ENCODE peak calls at places on chromosomes 6 and 20, in seven cellular contexts. N, P, H, W, J, V and O are unnamed samples.

GRCh38 chr6:13278991-13279390 is 49.3 kb downstream of the TBC1D7 start:
- DNase-seq in P (no peak), W (no peak), J (no peak), V (no peak), N (no peak), H (no peak), O (no peak)

GRCh38 chr6:118372413-118372812 is 175.7 kb upstream of the PLN start:
- DNase-seq in J (no peak), V (no peak), H (peak), N (no peak), W (no peak), P (no peak), O (no peak)

GRCh38 chr6:108969776-108970175 is 121.6 kb downstream of the ARMC2 start:
- DNase-seq in J (no peak), W (no peak), P (no peak), V (no peak), H (peak), N (no peak), O (no peak)

GRCh38 chr6:116406678-116407345 is 36.1 kb downstream of the DSE start:
- DNase-seq in P (no peak), V (no peak), N (no peak), W (peak), J (no peak), H (peak), O (no peak)

GRCh38 chr6:35050291-35050987 is 90.7 kb downstream of the TCP11 start:
- DNase-seq in W (no peak), V (peak), J (peak), P (no peak), N (no peak), H (no peak), O (no peak)

GRCh38 chr6:139939189-139939979 is 564.9 kb upstream of the CITED2 start:
- DNase-seq in P (no peak), H (no peak), W (no peak), N (no peak), V (no peak), J (no peak), O (no peak)

GRCh38 chr20:36130316-36130865 is 24.1 kb upstream of the EPB41L1 start:
- DNase-seq in P (no peak), J (no peak), V (no peak), N (no peak), H (peak), W (no peak), O (no peak)

GRCh38 chr6:105332576-105332975 is 70.3 kb downstream of the PREP start:
- DNase-seq in N (no peak), J (no peak), W (no peak), H (no peak), V (no peak), P (no peak), O (no peak)

GRCh38 chr6:142927274-142927586 is 17.7 kb downstream of the HIVEP2 start:
- DNase-seq in J (no peak), V (no peak), N (no peak), H (peak), P (no peak), W (no peak), O (no peak)

GRCh38 chr20:41309817-41310216 is 7.7 kb downstream of the ZHX3 start:
- DNase-seq in H (peak), N (no peak), J (no peak), P (no peak), W (no peak), V (no peak), O (no peak)
- TF ChIP-seq CTCF in H (no peak), N (no peak), J (no peak), P (no peak), W (no peak), V (no peak), O (no peak)

GRCh38 chr20:6829510-6830116 is 62.1 kb downstream of the BMP2 start:
- DNase-seq in W (no peak), P (no peak), N (no peak), J (no peak), H (peak), V (no peak), O (no peak)

GRCh38 chr20:6831461-6831860 is 64.0 kb downstream of the BMP2 start:
- DNase-seq in J (no peak), H (no peak), W (no peak), V (no peak), P (no peak), N (no peak), O (no peak)

GRCh38 chr20:6827472-6827871 is 60.0 kb downstream of the BMP2 start:
- DNase-seq in N (no peak), J (no peak), W (no peak), P (no peak), V (no peak), H (no peak), O (no peak)

GRCh38 chr20:6832811-6833210 is 65.3 kb downstream of the BMP2 start:
- DNase-seq in P (no peak), H (no peak), W (no peak), V (no peak), N (no peak), J (no peak), O (no peak)

DNA sequence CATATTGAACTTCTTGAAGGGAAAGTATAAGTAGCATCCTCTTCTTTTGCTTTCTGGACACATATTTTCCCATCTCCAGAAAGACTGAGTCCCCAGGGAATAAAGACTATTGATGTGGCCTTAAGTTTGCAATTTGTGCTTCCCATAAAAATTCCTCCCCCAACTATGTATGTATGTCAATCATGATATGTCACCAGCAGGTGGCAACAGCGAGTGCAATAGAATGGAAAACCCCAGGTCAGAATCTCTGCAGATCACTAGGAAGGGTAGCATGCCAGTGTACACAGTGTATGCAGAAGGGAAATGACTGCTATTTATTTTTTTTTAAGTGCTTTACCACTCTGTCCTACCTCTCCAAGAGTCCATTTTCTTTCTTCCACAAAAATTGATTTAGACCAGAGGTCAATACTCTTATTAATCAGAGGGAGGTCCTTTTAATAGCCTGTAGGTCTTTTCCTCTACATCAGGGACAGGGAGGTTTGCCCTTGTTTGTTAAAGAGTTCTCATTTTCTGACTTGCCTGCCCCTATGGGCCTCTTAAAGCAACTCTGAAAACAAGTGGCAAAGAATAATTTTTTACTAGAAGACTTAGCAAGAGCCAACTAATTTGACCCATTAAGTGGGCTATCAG is 61.4 kb downstream of the BMP2 start:
- DNase-seq in W (peak), H (peak), V (no peak), N (peak), J (no peak), P (peak), O (no peak)
- TF ChIP-seq CTCF in W (peak), H (peak), V (peak), N (peak), J (peak), P (peak), O (no peak)

GRCh38 chr6:29071831-29072723 is 15.0 kb downstream of the OR2B3 start:
- DNase-seq in P (peak), N (peak), W (peak), V (no peak), H (peak), J (no peak), O (no peak)
- TF ChIP-seq CTCF in P (peak), N (peak), W (peak), V (no peak), H (peak), J (no peak), O (no peak)

GRCh38 chr6:2469428-2469827 is 224.0 kb upstream of the GMDS start:
- DNase-seq in V (no peak), P (no peak), H (no peak), W (no peak), N (no peak), J (no peak), O (no peak)

GRCh38 chr6:2467929-2468600 is 222.7 kb upstream of the GMDS start:
- DNase-seq in H (peak), J (no peak), P (no peak), V (no peak), N (no peak), W (no peak), O (no peak)

GRCh38 chr6:2471474-2471873 is 226.1 kb upstream of the GMDS start:
- DNase-seq in N (no peak), J (no peak), P (no peak), V (no peak), H (no peak), W (no peak), O (no peak)

GRCh38 chr6:2465336-2465735 is 219.9 kb upstream of the GMDS start:
- DNase-seq in W (no peak), P (no peak), H (no peak), J (no peak), V (no peak), N (no peak), O (no peak)

GRCh38 chr6:2468601-2468955 is 223.2 kb upstream of the GMDS start:
- DNase-seq in W (no peak), N (no peak), H (peak), V (no peak), J (no peak), P (no peak), O (no peak)
- TF ChIP-seq CTCF in W (no peak), N (no peak), H (no peak), V (no peak), J (no peak), P (no peak), O (no peak)

DNA sequence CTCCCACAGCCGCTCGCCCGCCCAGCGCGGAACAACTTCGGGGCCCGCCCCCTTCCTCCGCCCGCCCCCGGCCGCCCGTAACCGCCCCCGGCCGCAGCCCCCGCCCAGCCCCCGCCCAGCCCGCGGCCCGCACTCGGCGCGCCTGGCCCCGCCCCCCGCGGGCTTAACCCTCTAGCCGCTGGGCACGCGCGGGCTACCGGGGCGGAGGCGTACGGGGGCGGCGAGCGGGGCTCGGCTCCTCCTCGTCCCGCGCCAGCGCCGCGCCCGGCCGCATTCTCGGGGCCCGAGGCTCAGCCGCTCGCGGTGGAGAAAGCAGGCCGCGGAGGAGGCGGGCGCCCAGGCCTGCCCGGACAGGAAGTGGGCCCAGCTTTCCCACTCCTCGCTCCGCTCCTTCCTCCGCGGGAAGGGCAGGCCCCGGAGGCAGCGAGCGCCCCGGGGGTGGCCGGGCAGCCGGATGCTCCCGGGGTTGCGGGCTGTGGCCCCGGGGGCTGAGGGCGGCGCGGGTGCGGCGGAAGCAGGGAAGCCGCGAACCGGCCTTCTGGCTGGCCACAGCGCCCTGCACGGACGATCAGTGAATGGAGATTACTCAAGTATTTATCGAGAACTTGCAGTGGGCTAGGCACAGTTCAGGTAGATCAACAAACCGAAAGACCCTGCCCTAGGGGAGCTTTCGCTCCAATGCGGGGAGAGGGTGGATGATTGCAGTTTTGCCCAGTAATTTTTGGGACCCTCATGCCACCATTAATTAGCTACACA is at the start of gene TRAM2:
- DNase-seq in V (peak), N (peak), H (peak), W (peak), P (peak), J (peak), O (peak)
- TF ChIP-seq CTCF in V (peak), N (no peak), H (no peak), W (peak), P (no peak), J (no peak), O (no peak)

GRCh38 chr6:10412165-10412947 is 2.5 kb downstream of the TFAP2A start:
- DNase-seq in H (peak), J (no peak), N (no peak), V (peak), W (no peak), P (no peak), O (no peak)

GRCh38 chr6:10414766-10415592 is at the start of gene TFAP2A:
- DNase-seq in W (peak), H (peak), J (no peak), V (no peak), N (no peak), P (no peak), O (no peak)

GRCh38 chr6:10413850-10414765 is 766 bp downstream of the TFAP2A start:
- DNase-seq in J (no peak), P (no peak), H (no peak), N (no peak), W (peak), V (no peak), O (no peak)

GRCh38 chr6:10411915-10412164 is 3.0 kb downstream of the TFAP2A start:
- DNase-seq in J (no peak), H (no peak), P (no peak), W (no peak), V (no peak), N (no peak), O (no peak)

DNA sequence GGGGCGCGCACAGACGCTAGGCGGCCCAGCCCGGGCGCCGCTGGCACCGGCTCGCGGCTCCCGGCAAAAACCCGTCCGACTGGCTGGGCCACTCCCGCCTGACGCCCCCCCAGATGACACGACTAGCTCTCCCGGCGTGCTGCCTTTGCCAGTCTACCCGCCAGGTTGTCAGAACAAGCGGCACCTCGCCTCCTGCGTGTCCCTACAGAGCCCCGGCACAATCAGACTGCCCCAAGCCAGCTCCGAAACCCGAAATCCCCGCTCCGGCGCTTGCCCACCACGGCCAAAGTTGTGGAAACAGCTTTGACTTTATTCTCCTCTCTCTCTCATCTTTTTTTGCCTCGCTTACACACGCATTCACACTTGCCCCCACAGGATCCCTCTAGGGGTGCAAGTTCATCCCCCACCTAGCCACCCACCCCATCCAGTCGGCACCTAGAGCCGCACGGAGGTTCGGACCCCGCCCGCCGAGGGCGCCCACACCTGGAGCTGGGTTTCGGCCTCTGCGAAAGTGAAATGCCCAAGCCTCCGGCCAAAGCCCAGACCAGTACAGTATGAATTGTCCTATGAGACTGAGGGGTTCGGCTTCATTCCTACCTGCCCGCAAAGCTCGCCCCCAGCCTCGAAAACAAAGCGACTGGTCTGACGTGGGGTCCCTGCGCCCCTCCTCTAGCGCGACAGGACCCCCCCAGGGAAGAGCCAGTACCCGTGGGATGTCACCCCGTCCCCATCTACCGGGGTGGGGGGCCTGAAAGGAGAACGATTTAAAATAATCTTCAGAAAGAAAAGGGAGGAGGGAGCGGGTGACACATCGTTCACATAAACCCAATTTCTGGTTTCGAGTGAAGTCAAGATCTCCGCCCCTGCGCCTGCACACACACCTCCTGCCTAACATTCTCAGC is 1.7 kb downstream of the TFAP2A start:
- DNase-seq in V (no peak), J (no peak), H (no peak), W (no peak), P (no peak), N (no peak), O (no peak)
- TF ChIP-seq CTCF in V (no peak), J (no peak), H (no peak), W (no peak), P (no peak), N (no peak), O (no peak)

GRCh38 chr6:20953019-20953418 is 418.8 kb downstream of the CDKAL1 start:
- DNase-seq in P (no peak), N (no peak), H (no peak), W (no peak), J (no peak), V (no peak), O (no peak)
- TF ChIP-seq CTCF in P (no peak), N (no peak), H (no peak), W (no peak), J (no peak), V (no peak), O (no peak)

GRCh38 chr6:85678000-85678601 is 35.4 kb upstream of the SYNCRIP start:
- DNase-seq in W (no peak), H (no peak), J (no peak), P (no peak), V (no peak), N (no peak), O (no peak)

GRCh38 chr6:85677243-85677956 is 34.7 kb upstream of the SYNCRIP start:
- DNase-seq in V (no peak), P (no peak), H (peak), N (no peak), W (peak), J (no peak), O (no peak)

GRCh38 chr6:85679445-85680123 is 36.9 kb upstream of the SYNCRIP start:
- DNase-seq in J (no peak), W (peak), H (peak), N (no peak), P (no peak), V (no peak), O (no peak)

GRCh38 chr6:85680388-85680787 is 37.7 kb upstream of the SYNCRIP start:
- DNase-seq in H (no peak), P (no peak), N (no peak), J (no peak), V (no peak), W (peak), O (no peak)

GRCh38 chr6:85678602-85679444 is 36.1 kb upstream of the SYNCRIP start:
- DNase-seq in H (peak), V (peak), P (peak), N (peak), W (peak), J (peak), O (peak)
- TF ChIP-seq CTCF in H (no peak), V (no peak), P (no peak), N (peak), W (no peak), J (no peak), O (no peak)

GRCh38 chr6:107612762-107613415 is 123.0 kb downstream of the SOBP start:
- DNase-seq in W (no peak), V (no peak), H (peak), P (no peak), J (no peak), N (no peak), O (no peak)
- TF ChIP-seq CTCF in W (no peak), V (no peak), H (no peak), P (no peak), J (no peak), N (no peak), O (no peak)